ENCODE peak calls at places on chromosomes 12 and 14, in seven cellular contexts. J, H, C, L, G, U and D are unnamed samples.
A peak's percentile ranks its signal among the peaks of the same experiment; 100 is the strongest.

GRCh38 chr12:65937806-65938205 is 113.5 kb downstream of the HMGA2 start:
- DNase-seq in J (no peak), G (no peak), H (no peak), U (no peak), C (no peak), L (no peak), D (no peak)

GRCh38 chr12:47705571-47706425 is at the start of gene RPAP3:
- DNase-seq in U (peak; percentile 99), H (peak; percentile 98), C (peak; percentile 95), G (peak; percentile 78), J (peak; percentile 98), L (peak; percentile 96), D (peak; percentile 94)

GRCh38 chr12:110543252-110543959 is 39.7 kb downstream of the PPTC7 start:
- DNase-seq in G (no peak), J (peak; percentile 91), H (no peak), U (no peak), C (no peak), L (peak; percentile 81), D (no peak)

GRCh38 chr12:53564941-53565340 is 57.7 kb upstream of the NPFF start:
- DNase-seq in C (no peak), L (no peak), G (no peak), J (no peak), U (no peak), H (no peak), D (no peak)

GRCh38 chr12:101459642-101460346 is 15.3 kb upstream of the SPIC start:
- DNase-seq in H (no peak), L (no peak), J (no peak), G (peak; percentile 40), C (no peak), U (no peak), D (no peak)

GRCh38 chr14:104392396-104393198 is 187.0 kb upstream of the C14orf180 start:
- DNase-seq in L (peak; percentile 4), H (no peak), C (no peak), G (no peak), J (no peak), U (peak; percentile 25), D (no peak)

GRCh38 chr12:52149651-52150241 is 42.1 kb downstream of the KRT80 start:
- DNase-seq in G (no peak), U (no peak), C (no peak), J (no peak), H (no peak), L (no peak), D (no peak)

GRCh38 chr14:79332504-79333197 is 878.7 kb downstream of the DIO2 start:
- DNase-seq in H (no peak), U (no peak), C (no peak), L (no peak), G (no peak), J (no peak), D (no peak)

GRCh38 chr12:3753549-3754284 is 808 bp upstream of the CRACR2A start:
- DNase-seq in L (peak; percentile 32), U (no peak), G (no peak), J (peak; percentile 40), H (no peak), C (no peak), D (no peak)

GRCh38 chr12:112198120-112198733 is 72.9 kb downstream of the TRAFD1 start:
- DNase-seq in J (peak; percentile 42), H (peak; percentile 36), L (no peak), G (peak; percentile 86), U (no peak), C (peak; percentile 78), D (peak; percentile 13)

GRCh38 chr14:100771121-100771800 is 44.6 kb downstream of the DLK1 start:
- DNase-seq in J (no peak), U (no peak), H (no peak), L (no peak), G (no peak), C (no peak), D (no peak)

GRCh38 chr14:50366115-50366514 is 30.6 kb downstream of the CDKL1 start:
- DNase-seq in U (no peak), J (no peak), G (no peak), H (no peak), C (no peak), L (no peak), D (no peak)

GRCh38 chr14:94706132-94706531 is 63.8 kb downstream of the GSC start:
- DNase-seq in J (no peak), L (no peak), U (no peak), H (no peak), C (no peak), G (no peak), D (no peak)

GRCh38 chr12:103495783-103496456 is at the start of gene C12orf42:
- DNase-seq in G (no peak), L (no peak), J (no peak), U (no peak), C (peak; percentile 29), H (peak; percentile 13), D (peak; percentile 12)

GRCh38 chr12:45988259-45988658 is 2.1 kb downstream of the SCAF11 start:
- DNase-seq in G (no peak), J (no peak), H (no peak), L (no peak), U (no peak), C (no peak), D (no peak)